ENCODE peak calls at places on chromosomes 6 and 20, in six cellular contexts. L is IMR-90, X is H9, S is trophoblast cell, K is mesenchymal stem cell, Q is H1. N is an unnamed sample.

GRCh38 chr20:59205044-59205443 is 41.4 kb downstream of the ZNF831 start:
- DNase-seq in L (no peak), X (no peak), S (no peak), K (no peak), Q (no peak), N (peak; percentile 13)

GRCh38 chr6:56730663-56731529 is 88.2 kb upstream of the DST start:
- DNase-seq in L (peak; percentile 82), X (no peak), S (no peak), K (peak; percentile 59), Q (no peak), N (no peak)

GRCh38 chr6:148166339-148166949 is 176.2 kb upstream of the SASH1 start:
- DNase-seq in L (peak; percentile 72), X (no peak), S (peak; percentile 79), K (peak; percentile 73), Q (no peak), N (peak; percentile 76)

GRCh38 chr6:160108077-160108476 is 13.5 kb upstream of the SLC22A1 start:
- DNase-seq in L (no peak), X (no peak), S (no peak), K (no peak), Q (no peak), N (no peak)

GRCh38 chr6:106974337-106974998 is at the start of gene CD24:
- DNase-seq in L (no peak), X (peak; percentile 76), S (peak; percentile 52), K (peak; percentile 15), Q (no peak), N (peak; percentile 73)

GRCh38 chr20:46139908-46140482 is 21.9 kb downstream of the CD40 start:
- DNase-seq in L (no peak), X (no peak), S (no peak), K (no peak), Q (no peak), N (no peak)

GRCh38 chr6:134642217-134642616 is 307.7 kb downstream of the ALDH8A1 start:
- DNase-seq in L (peak; percentile 78), X (no peak), S (no peak), K (peak; percentile 78), Q (no peak), N (no peak)

GRCh38 chr6:28648035-28648877 is 122.6 kb downstream of the GPX5 start:
- DNase-seq in L (peak; percentile 74), X (peak; percentile 73), S (peak; percentile 78), K (peak; percentile 82), Q (peak; percentile 62), N (peak; percentile 90)

GRCh38 chr20:33515569-33516216 is 25.8 kb downstream of the CBFA2T2 start:
- DNase-seq in L (no peak), X (no peak), S (no peak), K (no peak), Q (no peak), N (peak; percentile 6)

DNA sequence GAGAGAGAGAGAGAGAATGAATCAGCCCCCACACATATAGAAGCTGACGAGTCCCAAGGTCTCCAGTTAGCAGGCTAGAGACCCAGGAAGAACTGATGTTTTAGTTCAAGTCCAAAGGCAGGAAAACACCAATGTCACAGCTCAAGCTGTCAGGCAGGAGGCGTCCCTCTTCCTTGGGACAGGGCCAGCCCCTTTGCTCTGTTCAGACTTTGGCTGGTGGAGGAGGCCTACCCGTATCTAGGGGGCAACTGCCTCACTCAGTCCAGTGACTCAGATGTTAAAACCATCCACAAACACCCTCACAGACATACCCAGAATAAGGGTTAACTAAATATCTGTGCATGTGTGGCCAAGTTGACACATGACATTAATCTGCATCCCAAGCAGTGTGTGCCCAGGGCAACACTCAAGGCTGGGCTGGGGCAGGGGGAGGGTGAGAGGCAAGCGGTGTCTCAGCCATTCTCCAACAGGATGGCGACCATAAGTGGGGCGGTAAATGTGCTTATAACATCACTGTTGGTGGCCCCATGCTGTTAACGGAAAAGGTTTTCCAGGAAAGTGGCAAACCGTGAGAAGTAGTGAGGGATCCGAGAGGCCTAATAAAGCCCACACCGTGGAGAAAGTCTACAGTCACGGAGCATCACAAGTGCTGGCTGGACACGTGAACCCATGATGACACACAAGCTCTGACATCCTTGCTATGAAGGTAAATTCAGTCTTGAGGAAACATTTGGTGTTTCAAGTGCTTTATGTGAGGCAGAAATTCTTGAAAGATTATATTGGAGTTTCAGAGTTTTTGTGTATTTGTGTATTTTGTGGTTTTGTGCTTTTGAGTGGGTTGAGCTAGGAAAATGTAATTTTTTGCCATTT is 28.1 kb downstream of the RAMACL start:
- DNase-seq in L (no peak), X (no peak), S (peak; percentile 35), K (no peak), Q (no peak), N (no peak)
- H3K27me3 ChIP-seq in L (no peaks in the 10 kb centered on the region), X (no peaks in the 10 kb centered on the region), S (no peaks in the 10 kb centered on the region), K (no peaks in the 10 kb centered on the region), Q (no peaks in the 10 kb centered on the region), N (no peaks in the 10 kb centered on the region)

GRCh38 chr6:31947070-31947675 is 1.3 kb downstream of the CFB start:
- DNase-seq in L (no peak), X (no peak), S (no peak), K (no peak), Q (no peak), N (no peak)

GRCh38 chr6:31943742-31944141 is 2.2 kb upstream of the CFB start:
- DNase-seq in L (no peak), X (no peak), S (no peak), K (no peak), Q (no peak), N (no peak)

GRCh38 chr6:31945154-31945506 is 765 bp upstream of the CFB start:
- DNase-seq in L (no peak), X (no peak), S (no peak), K (no peak), Q (no peak), N (no peak)

GRCh38 chr6:31946370-31946885 is 533 bp downstream of the CFB start:
- DNase-seq in L (no peak), X (no peak), S (no peak), K (no peak), Q (no peak), N (no peak)

GRCh38 chr6:31945507-31946369 is at the start of gene CFB:
- DNase-seq in L (peak; percentile 86), X (peak; percentile 66), S (peak; percentile 89), K (peak; percentile 66), Q (no peak), N (peak; percentile 13)
- H3K23ac ChIP-seq in L (peak within 1 kb of the TSS; percentile 83), X (no peak within 1 kb of the TSS), S (no peak within 1 kb of the TSS), K (no peak within 1 kb of the TSS), Q (no peak within 1 kb of the TSS), N (no peak within 1 kb of the TSS)

DNA sequence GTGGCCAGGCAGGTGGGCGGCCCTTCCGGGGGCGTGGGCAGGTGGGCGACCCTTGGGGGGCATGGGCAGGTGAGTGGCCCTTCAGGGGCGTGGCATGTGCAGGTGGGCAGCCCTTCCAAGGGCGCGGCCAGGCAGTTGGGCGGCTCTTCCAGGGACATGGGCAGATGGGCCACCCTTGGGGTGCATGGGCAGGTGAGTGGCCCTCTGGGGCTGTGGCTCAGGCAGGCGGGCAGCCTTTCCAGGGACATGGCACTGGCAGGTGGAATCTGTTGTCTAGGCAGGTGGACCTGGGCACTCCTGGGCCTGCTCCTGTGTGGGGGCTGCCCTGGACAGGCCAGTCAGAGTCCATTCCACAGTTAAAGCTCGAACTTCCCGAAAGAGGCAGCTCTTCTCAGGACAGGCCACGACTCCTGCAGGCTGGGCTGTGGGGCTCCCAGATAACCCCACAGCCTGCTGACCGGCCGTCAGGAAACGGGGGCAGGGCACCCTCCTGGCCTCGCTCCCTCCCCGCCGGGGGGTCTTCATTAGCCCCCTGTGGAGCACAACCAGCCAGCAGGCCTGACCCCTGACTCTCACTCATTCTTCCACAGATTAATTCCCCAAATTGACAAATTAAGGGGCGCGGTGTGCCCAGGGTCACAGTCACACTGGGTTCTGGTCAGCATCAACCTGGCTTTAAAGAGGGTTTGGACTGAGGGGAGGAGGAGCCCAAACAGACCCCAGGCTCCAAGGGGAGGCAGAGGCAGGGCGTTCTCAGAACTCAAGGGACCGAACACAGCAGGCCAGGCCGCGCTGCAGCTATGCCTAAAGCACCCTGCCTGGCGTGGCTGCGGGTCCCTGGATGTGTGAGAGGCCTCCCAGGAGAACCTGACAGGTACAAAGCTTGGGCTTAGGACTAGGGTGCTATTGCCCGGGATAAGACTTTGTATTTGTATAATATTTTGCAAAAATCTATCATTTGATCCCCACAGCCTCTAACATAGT is 130.0 kb downstream of the DLL1 start:
- DNase-seq in L (no peak), X (no peak), S (peak; percentile 31), K (no peak), Q (no peak), N (no peak)
- H2BK120ac ChIP-seq in L (no peak overlapping the region), X (no peak overlapping the region), S (no peak overlapping the region), K (no peak overlapping the region), Q (no peak overlapping the region), N (no peak overlapping the region)

GRCh38 chr6:43247115-43247999 is 4.1 kb downstream of the TTBK1 start:
- DNase-seq in L (peak; percentile 13), X (peak; percentile 93), S (peak; percentile 47), K (peak; percentile 46), Q (peak; percentile 58), N (peak; percentile 89)

GRCh38 chr6:43248107-43248506 is 4.8 kb downstream of the TTBK1 start:
- DNase-seq in L (no peak), X (no peak), S (no peak), K (no peak), Q (no peak), N (no peak)

GRCh38 chr6:43243649-43244321 is 504 bp downstream of the TTBK1 start:
- DNase-seq in L (no peak), X (peak; percentile 39), S (no peak), K (no peak), Q (no peak), N (no peak)

GRCh38 chr6:43248791-43249190 is 5.5 kb downstream of the TTBK1 start:
- DNase-seq in L (no peak), X (no peak), S (no peak), K (no peak), Q (no peak), N (no peak)

DNA sequence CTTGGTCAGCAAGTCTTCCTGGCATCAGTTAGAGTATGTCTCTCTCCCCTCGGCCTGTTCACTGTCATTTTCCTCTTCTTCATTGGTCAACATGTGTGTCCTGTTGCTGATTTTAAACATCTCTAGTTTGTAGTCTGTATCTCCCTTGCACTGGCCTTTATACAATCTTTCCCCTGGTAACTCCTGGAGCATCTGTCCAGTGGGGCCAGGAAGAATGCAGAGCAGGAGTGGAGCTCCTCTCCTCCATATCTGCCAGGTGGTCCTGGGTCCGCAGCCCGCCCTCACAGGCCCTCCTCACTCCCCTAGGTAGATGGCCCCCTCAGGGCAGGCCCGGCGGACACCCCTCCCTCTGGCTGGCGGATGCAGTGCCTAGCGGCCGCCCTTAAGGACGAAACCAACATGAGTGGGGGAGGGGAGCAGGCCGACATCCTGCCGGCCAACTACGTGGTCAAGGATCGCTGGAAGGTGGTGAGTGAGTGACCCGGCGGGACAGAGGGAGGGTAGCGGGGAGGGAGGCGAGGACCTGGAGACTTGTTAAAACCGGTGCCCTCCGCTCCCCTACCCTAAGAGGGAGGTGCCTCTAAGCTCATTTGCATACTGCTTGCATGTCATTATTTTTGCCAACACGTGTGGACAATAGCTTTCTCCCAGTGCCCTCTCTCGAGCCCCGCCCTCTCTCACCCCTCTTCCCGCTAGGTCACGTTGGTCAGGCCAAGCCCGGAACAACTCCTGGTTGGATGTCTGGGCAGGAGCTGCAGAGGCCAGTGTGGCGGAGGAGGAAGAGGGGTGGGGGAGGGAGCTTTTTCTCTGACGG is 3.2 kb downstream of the TTBK1 start:
- DNase-seq in L (no peak), X (peak; percentile 98), S (no peak), K (no peak), Q (peak; percentile 82), N (peak; percentile 89)
- H3K27me3 ChIP-seq in L (peaks cover 81% of the 10 kb centered on the region), X (peaks cover 25% of the 10 kb centered on the region), S (peaks cover 45% of the 10 kb centered on the region), K (peaks cover 84% of the 10 kb centered on the region), Q (peaks cover 34% of the 10 kb centered on the region), N (peaks cover 33% of the 10 kb centered on the region)

DNA sequence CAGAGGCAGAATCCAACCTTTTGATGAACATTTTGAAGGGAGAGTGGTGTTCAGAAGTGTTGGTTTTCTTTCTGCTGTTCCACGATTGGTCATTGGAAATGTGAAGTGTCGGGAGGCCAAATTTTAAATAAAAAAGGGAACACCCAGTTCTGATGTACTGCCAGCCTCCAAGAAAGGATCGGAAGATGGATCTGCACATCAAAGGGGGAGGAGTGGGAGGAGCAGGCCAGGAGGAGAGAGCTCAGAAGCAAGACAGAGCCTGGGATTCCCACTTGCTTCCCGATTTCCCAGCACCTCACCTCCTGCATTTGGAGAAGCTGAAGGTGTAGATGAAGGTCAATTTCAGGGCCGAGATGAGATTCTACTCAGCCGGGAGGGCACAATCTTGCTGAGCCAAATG is 55.9 kb upstream of the NAA20 start:
- DNase-seq in L (no peak), X (no peak), S (no peak), K (no peak), Q (no peak), N (no peak)
- H3K23ac ChIP-seq in L (no peak overlapping the region), X (no peak overlapping the region), S (no peak overlapping the region), K (no peak overlapping the region), Q (no peak overlapping the region), N (no peak overlapping the region)